ENCODE peak calls at places on chromosome 16, in nine cellular contexts. Y, Q, U, H, L, A, R, W and I are unnamed samples.

GRCh38 chr16:27638833-27639587 is 89.1 kb downstream of the KATNIP start:
- DNase-seq in Y (no peak), Q (no peak), U (no peak), H (no peak), L (no peak), A (no peak), R (no peak), W (no peak), I (no peak)

GRCh38 chr16:66845080-66845410 is 831 bp downstream of the CA7 start:
- DNase-seq in Y (no peak), Q (no peak), U (no peak), H (no peak), L (no peak), A (no peak), R (no peak), W (no peak), I (no peak)

GRCh38 chr16:67210069-67210937 is 11.4 kb downstream of the ELMO3 start:
- DNase-seq in Y (no peak), Q (no peak), U (no peak), H (peak), L (no peak), A (no peak), R (no peak), W (no peak), I (no peak)

GRCh38 chr16:13168091-13168572 is 266.7 kb downstream of the SHISA9 start:
- DNase-seq in Y (no peak), Q (no peak), U (no peak), H (peak), L (no peak), A (no peak), R (no peak), W (no peak), I (no peak)

GRCh38 chr16:55056585-55057520 is 126.2 kb downstream of the IRX5 start:
- DNase-seq in Y (no peak), Q (no peak), U (no peak), H (peak), L (no peak), A (peak), R (no peak), W (no peak), I (no peak)

GRCh38 chr16:77841275-77841640 is 52.9 kb downstream of the VAT1L start:
- DNase-seq in Y (no peak), Q (no peak), U (no peak), H (no peak), L (no peak), A (no peak), R (no peak), W (no peak), I (no peak)

GRCh38 chr16:4500283-4500682 is 24.1 kb downstream of the HMOX2 start:
- DNase-seq in Y (no peak), Q (peak), U (no peak), H (no peak), L (peak), A (no peak), R (peak), W (no peak), I (no peak)

GRCh38 chr16:30482366-30482765 is 9.8 kb downstream of the ITGAL start:
- DNase-seq in Y (no peak), Q (no peak), U (no peak), H (no peak), L (no peak), A (no peak), R (no peak), W (no peak), I (no peak)

GRCh38 chr16:6897910-6898475 is 434.7 kb upstream of the RBFOX1 start:
- DNase-seq in Y (no peak), Q (no peak), U (no peak), H (no peak), L (no peak), A (no peak), R (no peak), W (no peak), I (no peak)

GRCh38 chr16:635573-636205 is 416 bp downstream of the METTL26 start:
- DNase-seq in Y (no peak), Q (no peak), U (no peak), H (no peak), L (no peak), A (no peak), R (no peak), W (no peak), I (no peak)

GRCh38 chr16:13178318-13178717 is 276.9 kb downstream of the SHISA9 start:
- DNase-seq in Y (no peak), Q (no peak), U (no peak), H (no peak), L (no peak), A (no peak), R (no peak), W (no peak), I (no peak)

GRCh38 chr16:86211800-86212199 is 298.5 kb upstream of the FOXF1 start:
- DNase-seq in Y (no peak), Q (no peak), U (no peak), H (no peak), L (no peak), A (no peak), R (no peak), W (no peak), I (no peak)

GRCh38 chr16:73033271-73033998 is 14.5 kb downstream of the ZFHX3 start:
- DNase-seq in Y (no peak), Q (no peak), U (no peak), H (peak), L (no peak), A (peak), R (no peak), W (no peak), I (no peak)

GRCh38 chr16:50640919-50641817 is 39.9 kb downstream of the SNX20 start:
- DNase-seq in Y (no peak), Q (no peak), U (no peak), H (no peak), L (no peak), A (no peak), R (no peak), W (no peak), I (no peak)

GRCh38 chr16:53482123-53482522 is 20.9 kb downstream of the AKTIP start:
- DNase-seq in Y (no peak), Q (no peak), U (no peak), H (no peak), L (no peak), A (no peak), R (no peak), W (no peak), I (no peak)

GRCh38 chr16:19743816-19744159 is 25.7 kb downstream of the IQCK start:
- DNase-seq in Y (no peak), Q (no peak), U (no peak), H (no peak), L (no peak), A (no peak), R (no peak), W (no peak), I (no peak)